ENCODE peak calls at places on chromosomes 3 and 15, in nine cellular contexts. U is heart left ventricle, J is cardiac muscle cell, T is ovary, N is MM.1S, L is H9, X is body of pancreas, C is HCT116, B is IMR-90. I is an unnamed sample.

GRCh38 chr15:67564590-67565345 is 22.3 kb downstream of the MAP2K5 start:
- DNase-seq in B (peak; percentile 22), U (no peak), N (peak; percentile 34), C (no peak), L (no peak), J (no peak), T (no peak), X (no peak), I (no peak)

GRCh38 chr3:25854635-25855034 is 64.7 kb downstream of the OXSM start:
- DNase-seq in L (no peak), X (no peak), C (no peak), N (no peak), U (no peak), J (no peak), T (no peak), B (peak; percentile 83), I (no peak)

GRCh38 chr15:44541282-44541958 is 4.5 kb downstream of the EIF3J start:
- DNase-seq in B (peak; percentile 90), C (no peak), J (no peak), L (no peak), N (no peak), T (no peak), X (no peak), U (no peak), I (no peak)

GRCh38 chr3:38648659-38649499 is 608 bp downstream of the SCN5A start:
- DNase-seq in C (no peak), U (no peak), L (peak; percentile 36), T (peak; percentile 36), J (no peak), B (no peak), N (no peak), X (no peak), I (no peak)

GRCh38 chr3:48236531-48236930 is 4.4 kb upstream of the ZNF589 start:
- DNase-seq in X (no peak), N (no peak), U (no peak), B (no peak), T (no peak), C (no peak), J (no peak), L (no peak), I (no peak)

GRCh38 chr3:160368804-160369203 is 30.2 kb downstream of the IFT80 start:
- DNase-seq in N (no peak), X (no peak), L (no peak), U (no peak), C (no peak), J (no peak), B (no peak), T (no peak), I (no peak)

GRCh38 chr3:151726016-151726415 is 7.7 kb upstream of the AADACL2 start:
- DNase-seq in C (no peak), L (no peak), T (no peak), J (no peak), X (no peak), N (no peak), B (no peak), U (no peak), I (no peak)

GRCh38 chr3:5006755-5007202 is 27.5 kb downstream of the BHLHE40 start:
- DNase-seq in J (no peak), X (no peak), U (no peak), L (no peak), T (no peak), C (no peak), N (no peak), B (no peak), I (no peak)

GRCh38 chr3:137845161-137845560 is 81.0 kb downstream of the SOX14 start:
- DNase-seq in X (no peak), L (no peak), U (no peak), N (no peak), C (no peak), J (no peak), T (no peak), B (no peak), I (no peak)

GRCh38 chr3:42398080-42398479 is 12.3 kb downstream of the LYZL4 start:
- DNase-seq in N (no peak), C (no peak), T (no peak), X (no peak), U (no peak), B (no peak), L (no peak), J (no peak), I (no peak)

GRCh38 chr3:179100652-179101051 is 29.0 kb upstream of the ZMAT3 start:
- DNase-seq in U (no peak), B (peak; percentile 50), L (no peak), N (no peak), J (no peak), X (no peak), T (no peak), C (no peak), I (no peak)

GRCh38 chr15:52234596-52235541 is 43.7 kb upstream of the GNB5 start:
- DNase-seq in J (no peak), T (no peak), L (no peak), U (no peak), B (no peak), X (no peak), C (no peak), N (no peak), I (no peak)

GRCh38 chr15:69317392-69317841 is 18.7 kb downstream of the PAQR5 start:
- DNase-seq in L (no peak), X (no peak), T (no peak), J (no peak), B (no peak), N (no peak), U (no peak), C (no peak), I (peak; percentile 59)

GRCh38 chr3:188788621-188789081 is 383.1 kb upstream of the TPRG1 start:
- DNase-seq in T (no peak), U (no peak), B (peak; percentile 97), L (no peak), X (no peak), N (no peak), J (no peak), C (no peak), I (no peak)

DNA sequence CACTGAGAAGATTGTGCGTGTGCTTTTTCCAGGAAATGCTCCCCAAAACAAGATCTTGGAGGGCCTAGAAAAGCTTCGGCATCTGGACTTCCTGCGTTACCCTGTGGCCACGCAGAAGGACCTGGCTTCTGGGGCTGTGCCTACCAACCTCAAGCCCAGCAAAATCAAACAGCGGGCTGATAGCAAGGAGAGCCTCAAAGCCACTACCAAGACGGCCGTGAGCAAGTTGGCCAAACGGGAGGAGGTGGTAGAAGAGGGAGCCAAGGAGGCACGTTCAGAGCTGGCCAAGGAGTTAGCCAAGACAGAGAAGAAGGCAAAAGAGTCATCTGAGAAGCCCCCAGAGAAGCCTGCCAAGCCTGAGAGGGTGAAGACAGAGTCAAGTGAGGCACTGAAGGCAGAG is 4.8 kb downstream of the MAP1A start:
- DNase-seq in B (no peak), U (no peak), L (no peak), N (no peak), C (no peak), T (no peak), X (no peak), J (no peak), I (no peak)
- H3K4me1 ChIP-seq in B (peaks cover 5% of the 10 kb centered on the region), U (no peaks in the 10 kb centered on the region), L (no peaks in the 10 kb centered on the region), N (peaks cover 11% of the 10 kb centered on the region), C (no peaks in the 10 kb centered on the region), T (no peaks in the 10 kb centered on the region), X (no peaks in the 10 kb centered on the region), J (peaks cover 7% of the 10 kb centered on the region), I (peaks cover 4% of the 10 kb centered on the region)

GRCh38 chr3:128067481-128067880 is 15.2 kb downstream of the SEC61A1 start:
- DNase-seq in J (no peak), X (no peak), U (no peak), B (no peak), N (no peak), T (no peak), C (no peak), L (no peak), I (no peak)

GRCh38 chr3:128064962-128065361 is 12.7 kb downstream of the SEC61A1 start:
- DNase-seq in C (no peak), J (no peak), T (no peak), X (no peak), B (no peak), N (no peak), L (no peak), U (no peak), I (no peak)

GRCh38 chr3:128066111-128066510 is 13.9 kb downstream of the SEC61A1 start:
- DNase-seq in T (no peak), J (no peak), B (no peak), X (no peak), C (no peak), U (no peak), L (no peak), N (no peak), I (no peak)

GRCh38 chr3:128060473-128061381 is 8.5 kb downstream of the SEC61A1 start:
- DNase-seq in U (no peak), N (no peak), C (no peak), J (no peak), L (no peak), X (no peak), B (peak; percentile 100), T (no peak), I (no peak)

GRCh38 chr3:128062033-128062745 is 10.0 kb downstream of the SEC61A1 start:
- DNase-seq in L (no peak), B (no peak), C (no peak), T (no peak), J (no peak), X (no peak), N (no peak), U (no peak), I (no peak)
- H3K27me3 ChIP-seq in L (no peaks in the 10 kb centered on the region), B (no peaks in the 10 kb centered on the region), C (no peaks in the 10 kb centered on the region), T (no peaks in the 10 kb centered on the region), J (no peaks in the 10 kb centered on the region), X (no peaks in the 10 kb centered on the region), N (no peaks in the 10 kb centered on the region), U (no peaks in the 10 kb centered on the region), I (no peaks in the 10 kb centered on the region)

GRCh38 chr15:56233549-56233948 is 10.1 kb downstream of the RFX7 start:
- DNase-seq in X (no peak), U (no peak), C (no peak), L (no peak), J (no peak), B (no peak), N (no peak), T (no peak), I (no peak)
- H3K9me3 ChIP-seq in X (peaks cover 25% of the 10 kb centered on the region), U (peaks cover 18% of the 10 kb centered on the region), C (peaks cover 3% of the 10 kb centered on the region), L (peaks cover 33% of the 10 kb centered on the region), J (no peaks in the 10 kb centered on the region), B (peaks cover 16% of the 10 kb centered on the region), N (no peaks in the 10 kb centered on the region), T (no peaks in the 10 kb centered on the region), I (peaks cover 16% of the 10 kb centered on the region)

DNA sequence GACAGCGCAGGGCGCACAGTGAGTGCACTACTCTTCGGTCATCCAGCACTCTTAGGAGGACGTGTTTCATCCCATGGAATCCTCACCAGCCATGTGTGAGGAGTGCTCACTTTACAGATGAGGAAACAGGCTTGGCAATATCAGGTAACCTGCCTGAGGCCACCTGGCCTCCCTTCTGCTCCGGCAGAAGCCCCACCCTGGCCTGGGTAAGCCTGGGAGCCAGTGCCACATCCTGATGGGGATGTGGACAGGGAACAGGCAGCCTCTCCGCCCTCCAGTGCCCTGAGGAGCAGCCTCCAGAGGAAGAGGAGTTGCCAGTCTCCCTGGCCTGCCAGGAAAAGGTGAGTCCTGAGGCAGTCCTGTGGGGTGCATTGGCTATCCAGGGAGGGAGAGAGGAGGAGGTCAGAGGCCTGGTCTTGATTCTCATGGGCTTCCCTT is 39.4 kb upstream of the LIMD1 start:
- DNase-seq in N (no peak), L (no peak), U (no peak), T (no peak), B (no peak), J (no peak), C (no peak), X (no peak), I (no peak)
- H3K4me1 ChIP-seq in N (peaks cover 50% of the 10 kb centered on the region), L (peaks cover 2% of the 10 kb centered on the region), U (peaks cover 42% of the 10 kb centered on the region), T (peaks cover 27% of the 10 kb centered on the region), B (peaks cover 38% of the 10 kb centered on the region), J (peaks cover 41% of the 10 kb centered on the region), C (peaks cover 18% of the 10 kb centered on the region), X (peaks cover 10% of the 10 kb centered on the region), I (no peaks in the 10 kb centered on the region)

GRCh38 chr15:88604972-88605506 is 16.1 kb upstream of the AEN start:
- DNase-seq in C (no peak), J (peak; percentile 23), B (no peak), U (no peak), X (no peak), N (no peak), L (no peak), T (no peak), I (no peak)
- H3K27me3 ChIP-seq in C (peaks cover 31% of the 10 kb centered on the region), J (peaks cover 80% of the 10 kb centered on the region), B (peaks cover 57% of the 10 kb centered on the region), U (peaks cover 53% of the 10 kb centered on the region), X (peaks cover 33% of the 10 kb centered on the region), N (peaks cover 31% of the 10 kb centered on the region), L (peaks cover 24% of the 10 kb centered on the region), T (no peaks in the 10 kb centered on the region), I (no peaks in the 10 kb centered on the region)